ENCODE peak calls at places on chromosomes 1 and 21, in nine cellular contexts. S is epithelial cell of esophagus, F is AG10803, M is psoas muscle, D is IMR-90, T is sigmoid colon, L is AG04450, X is HepG2, N is body of pancreas. G is an unnamed sample.

GRCh38 chr1:18239671-18240070 is 132.1 kb downstream of the IGSF21 start:
- DNase-seq in S (no peak), F (no peak), M (no peak), D (peak), T (no peak), L (no peak), X (no peak), N (no peak), G (no peak)

GRCh38 chr21:43903451-43904091 is 38.5 kb downstream of the AGPAT3 start:
- DNase-seq in S (no peak), F (no peak), M (peak), D (no peak), T (peak), L (no peak), X (no peak), N (no peak), G (no peak)

GRCh38 chr1:7313081-7313546 is 458.0 kb upstream of the VAMP3 start:
- DNase-seq in S (peak), F (no peak), M (no peak), D (peak), T (no peak), L (no peak), X (no peak), N (no peak), G (no peak)

GRCh38 chr1:52056937-52057231 is 789 bp downstream of the BTF3L4 start:
- DNase-seq in S (no peak), F (peak), M (no peak), D (no peak), T (no peak), L (no peak), X (no peak), N (no peak), G (no peak)

GRCh38 chr1:12851779-12852178 is 3.3 kb upstream of the HNRNPCL1 start:
- DNase-seq in S (peak), F (peak), M (no peak), D (no peak), T (no peak), L (no peak), X (no peak), N (no peak), G (no peak)

GRCh38 chr1:41874350-41874749 is 44.4 kb downstream of the HIVEP3 start:
- DNase-seq in S (no peak), F (no peak), M (no peak), D (no peak), T (no peak), L (no peak), X (no peak), N (no peak), G (no peak)

GRCh38 chr1:97500696-97501297 is 420.0 kb downstream of the DPYD start:
- DNase-seq in S (no peak), F (no peak), M (no peak), D (no peak), T (no peak), L (no peak), X (no peak), N (no peak), G (no peak)

GRCh38 chr1:188249813-188250212 is 1421.1 kb downstream of the PLA2G4A start:
- DNase-seq in S (no peak), F (no peak), M (no peak), D (no peak), T (no peak), L (no peak), X (no peak), N (no peak), G (no peak)

GRCh38 chr1:147591246-147591891 is 50.1 kb downstream of the BCL9 start:
- DNase-seq in S (no peak), F (no peak), M (no peak), D (no peak), T (no peak), L (no peak), X (no peak), N (no peak), G (no peak)
- TF ChIP-seq CTCF in S (no peak), F (no peak), M (no peak), D (no peak), T (no peak), L (no peak), X (no peak), N (no peak), G (no peak)

DNA sequence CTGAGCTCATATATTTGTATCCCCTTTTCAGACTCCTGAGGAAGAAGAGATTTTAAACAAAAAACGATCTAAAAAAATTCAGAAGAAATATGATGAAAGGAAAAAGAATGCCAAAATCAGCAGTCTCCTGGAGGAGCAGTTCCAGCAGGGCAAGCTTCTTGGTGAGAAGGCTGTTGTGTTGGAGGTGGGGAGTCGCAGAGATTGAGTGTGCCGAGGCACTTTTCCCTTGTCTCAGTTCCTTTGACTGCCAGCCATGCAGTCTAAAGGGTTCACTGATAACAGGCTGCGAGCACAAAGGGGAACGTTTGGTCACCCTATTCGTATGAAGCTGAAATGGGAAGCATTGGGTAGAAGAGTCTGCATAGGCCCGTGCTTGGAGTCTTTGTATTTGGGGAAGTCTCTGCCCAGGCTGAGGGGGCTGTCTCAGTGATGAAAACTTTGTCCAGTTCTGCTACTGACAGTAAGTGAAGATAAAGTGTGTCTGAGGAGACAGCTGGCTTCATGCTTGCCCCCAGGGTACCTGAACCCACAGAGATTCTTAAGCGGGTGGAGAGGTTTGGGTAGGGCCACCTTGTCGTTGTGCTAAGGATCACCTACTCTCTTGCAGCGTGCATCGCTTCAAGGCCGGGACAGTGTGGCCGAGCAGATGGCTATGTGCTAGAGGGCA is 2.8 kb downstream of the RPS8 start:
- DNase-seq in S (no peak), F (no peak), M (no peak), D (no peak), T (no peak), L (no peak), X (no peak), N (no peak), G (no peak)
- H3K4me3 ChIP-seq in S (no peak), F (peak), M (peak), D (no peak), T (no peak), L (peak), X (no peak), N (no peak), G (no peak)

GRCh38 chr1:151009206-151009587 is 948 bp downstream of the PRUNE1 start:
- DNase-seq in S (peak), F (peak), M (no peak), D (peak), T (no peak), L (peak), X (no peak), N (no peak), G (no peak)

GRCh38 chr1:151009674-151010345 is 1.6 kb downstream of the PRUNE1 start:
- DNase-seq in S (no peak), F (no peak), M (no peak), D (no peak), T (no peak), L (no peak), X (no peak), N (no peak), G (no peak)

GRCh38 chr1:151010346-151010726 is 2.1 kb downstream of the PRUNE1 start:
- DNase-seq in S (no peak), F (no peak), M (no peak), D (no peak), T (no peak), L (no peak), X (no peak), N (no peak), G (no peak)

GRCh38 chr1:151007853-151008243 is 401 bp upstream of the PRUNE1 start:
- DNase-seq in S (no peak), F (no peak), M (no peak), D (no peak), T (no peak), L (no peak), X (no peak), N (no peak), G (no peak)

GRCh38 chr1:151008244-151009205 is at the start of gene PRUNE1:
- DNase-seq in S (peak), F (peak), M (peak), D (peak), T (peak), L (peak), X (peak), N (peak), G (peak)
- TF ChIP-seq CTCF in S (no peak), F (no peak), M (no peak), D (no peak), T (no peak), L (no peak), X (no peak), N (peak), G (no peak)

GRCh38 chr1:85132078-85132715 is 68.6 kb downstream of the SYDE2 start:
- DNase-seq in S (peak), F (no peak), M (no peak), D (peak), T (no peak), L (no peak), X (no peak), N (peak), G (no peak)
- H3K4me3 ChIP-seq in S (no peak), F (no peak), M (no peak), D (no peak), T (no peak), L (no peak), X (no peak), N (no peak), G (no peak)

DNA sequence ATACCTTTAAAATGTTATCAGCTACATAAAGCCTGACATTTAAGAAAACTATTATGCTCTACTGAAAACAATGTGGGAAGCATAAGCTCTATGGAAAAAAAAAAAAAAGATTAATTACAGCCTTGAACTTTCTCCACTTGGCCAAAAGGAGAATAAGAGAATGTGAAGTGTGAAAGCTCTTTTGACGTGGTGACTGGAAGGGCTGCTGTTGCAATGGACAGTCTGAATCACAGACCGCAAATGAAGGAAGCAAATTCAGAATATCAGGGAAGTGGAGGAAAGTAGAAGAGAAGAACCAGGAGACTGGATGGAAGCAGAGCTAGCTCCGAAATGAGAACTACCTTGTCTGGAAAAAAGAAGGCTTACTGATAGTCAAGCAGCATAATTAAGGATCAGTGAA is 106.8 kb downstream of the AK5 start:
- DNase-seq in S (no peak), F (peak), M (no peak), D (peak), T (no peak), L (no peak), X (no peak), N (no peak), G (no peak)
- TF ChIP-seq CTCF in S (no peak), F (no peak), M (no peak), D (no peak), T (no peak), L (no peak), X (no peak), N (no peak), G (no peak)

G was measured in coronary artery.